ENCODE peak calls at places on chromosome 6, in four cellular contexts. W is HepG2, Z is K562, X is GM12878. P is an unnamed sample.
A peak's percentile ranks its signal among the peaks of the same experiment; 100 is the strongest.

GRCh38 chr6:153312633-153313032 is 181.6 kb upstream of the RGS17 start:
- DNase-seq in W (peak; percentile 31), Z (no peak), X (no peak), P (peak; percentile 39)

GRCh38 chr6:113630738-113631535 is 226.2 kb upstream of the MARCKS start:
- DNase-seq in X (peak; percentile 97), Z (no peak), W (no peak), P (no peak)

GRCh38 chr6:26088344-26088743 is 1.1 kb downstream of the HFE start:
- DNase-seq in X (no peak), W (no peak), Z (no peak), P (no peak)

GRCh38 chr6:116966675-116967576 is 89.9 kb downstream of the RFX6 start:
- DNase-seq in W (no peak), X (no peak), Z (no peak), P (no peak)

GRCh38 chr6:45806172-45806571 is 209.5 kb downstream of the CLIC5 start:
- DNase-seq in Z (no peak), X (no peak), W (no peak), P (no peak)

GRCh38 chr6:15147827-15148226 is 98.0 kb upstream of the JARID2 start:
- DNase-seq in Z (no peak), X (no peak), W (no peak), P (no peak)

GRCh38 chr6:26445934-26446667 is 5.8 kb downstream of the BTN3A3 start:
- DNase-seq in X (peak; percentile 76), W (no peak), Z (no peak), P (no peak)

GRCh38 chr6:26594730-26595632 is 1.8 kb upstream of the ABT1 start:
- DNase-seq in Z (peak; percentile 56), X (no peak), W (peak; percentile 58), P (peak; percentile 82)

GRCh38 chr6:145367149-145367548 is 368.2 kb downstream of the EPM2A start:
- DNase-seq in X (no peak), W (no peak), Z (no peak), P (no peak)

GRCh38 chr6:111468329-111469012 is 14.5 kb downstream of the REV3L start:
- DNase-seq in W (no peak), Z (no peak), X (no peak), P (no peak)

GRCh38 chr6:84777888-84778287 is 13.5 kb upstream of the TBX18 start:
- DNase-seq in W (no peak), X (no peak), Z (no peak), P (no peak)

GRCh38 chr6:137571854-137572253 is 77.7 kb upstream of the OLIG3 start:
- DNase-seq in W (peak; percentile 54), Z (peak; percentile 61), X (no peak), P (peak; percentile 76)

GRCh38 chr6:24910850-24911712 is 24.7 kb downstream of the RIPOR2 start:
- DNase-seq in W (no peak), Z (no peak), X (no peak), P (peak; percentile 83)

GRCh38 chr6:34587325-34587724 is 31.2 kb upstream of the SPDEF start:
- DNase-seq in W (no peak), X (no peak), Z (no peak), P (no peak)

GRCh38 chr6:142975272-142975805 is 30.4 kb upstream of the HIVEP2 start:
- DNase-seq in Z (no peak), X (no peak), W (peak; percentile 31), P (peak; percentile 25)

GRCh38 chr6:34536251-34536958 is 19.7 kb downstream of the SPDEF start:
- DNase-seq in X (no peak), Z (no peak), W (no peak), P (no peak)

GRCh38 chr6:85498596-85499258 is 48.8 kb downstream of the NT5E start:
- DNase-seq in W (peak; percentile 21), Z (no peak), X (no peak), P (no peak)

GRCh38 chr6:170480045-170480714 is 72.9 kb downstream of the PSMB1 start:
- DNase-seq in X (no peak), W (no peak), Z (no peak), P (peak; percentile 56)

GRCh38 chr6:125485757-125486156 is 184.0 kb upstream of the HDDC2 start:
- DNase-seq in W (no peak), X (no peak), Z (no peak), P (no peak)

GRCh38 chr6:100289285-100289684 is 175.4 kb downstream of the SIM1 start:
- DNase-seq in W (peak; percentile 17), X (no peak), Z (no peak), P (no peak)

GRCh38 chr6:129683606-129684322 is 26.2 kb downstream of the ARHGAP18 start:
- DNase-seq in Z (peak; percentile 73), X (peak; percentile 88), W (peak; percentile 96), P (no peak)

GRCh38 chr6:74170118-74170517 is 474.1 kb downstream of the CD109 start:
- DNase-seq in W (no peak), X (no peak), Z (no peak), P (no peak)

GRCh38 chr6:64932486-64932885 is 774.5 kb downstream of the EYS start:
- DNase-seq in W (no peak), Z (no peak), X (no peak), P (no peak)

GRCh38 chr6:159196430-159196829 is 27.2 kb downstream of the FNDC1 start:
- DNase-seq in W (no peak), Z (no peak), X (no peak), P (no peak)

GRCh38 chr6:153727910-153728309 is 311.1 kb upstream of the OPRM1 start:
- DNase-seq in Z (no peak), X (no peak), W (no peak), P (no peak)

GRCh38 chr6:36479256-36479655 is 36.5 kb downstream of the KCTD20 start:
- DNase-seq in X (no peak), Z (no peak), W (no peak), P (no peak)

GRCh38 chr6:27209659-27210269 is 37.7 kb upstream of the PRSS16 start:
- DNase-seq in W (no peak), Z (peak; percentile 26), X (no peak), P (peak; percentile 40)

GRCh38 chr6:65531545-65531944 is 175.5 kb downstream of the EYS start:
- DNase-seq in X (no peak), W (no peak), Z (no peak), P (no peak)

GRCh38 chr6:85402922-85403321 is 47.0 kb upstream of the NT5E start:
- DNase-seq in X (no peak), W (no peak), Z (no peak), P (no peak)

GRCh38 chr6:112665114-112665513 is 318.0 kb downstream of the RFPL4B start:
- DNase-seq in W (no peak), X (no peak), Z (no peak), P (no peak)

GRCh38 chr6:149727793-149728498 is 10.0 kb upstream of the LATS1 start:
- DNase-seq in X (no peak), Z (no peak), W (no peak), P (no peak)

GRCh38 chr6:152948150-152948768 is 34.6 kb downstream of the FBXO5 start:
- DNase-seq in Z (no peak), X (no peak), W (peak; percentile 54), P (peak; percentile 73)

GRCh38 chr6:113684382-113684901 is 172.7 kb upstream of the MARCKS start:
- DNase-seq in W (peak; percentile 24), Z (no peak), X (no peak), P (no peak)

GRCh38 chr6:20246107-20246506 is 33.8 kb upstream of the MBOAT1 start:
- DNase-seq in W (no peak), X (no peak), Z (no peak), P (no peak)

GRCh38 chr6:156980515-156980914 is 203.3 kb downstream of the ARID1B start:
- DNase-seq in W (no peak), X (no peak), Z (no peak), P (no peak)

GRCh38 chr6:116015560-116015959 is 45.1 kb downstream of the FRK start:
- DNase-seq in X (no peak), Z (no peak), W (no peak), P (no peak)

GRCh38 chr6:54191460-54191859 is 80.2 kb downstream of the MLIP start:
- DNase-seq in Z (no peak), X (no peak), W (no peak), P (no peak)

GRCh38 chr6:8047466-8048292 is 16.5 kb downstream of the BLOC1S5 start:
- DNase-seq in W (peak; percentile 12), X (no peak), Z (no peak), P (no peak)

GRCh38 chr6:37763413-37763812 is 56.1 kb upstream of the ZFAND3 start:
- DNase-seq in X (no peak), W (no peak), Z (no peak), P (no peak)
- H3K27me3 ChIP-seq in X (no peaks in the 10 kb centered on the region), W (no peaks in the 10 kb centered on the region), Z (peaks cover 53% of the 10 kb centered on the region), P (peaks cover 100% of the 10 kb centered on the region)

GRCh38 chr6:167702241-167702827 is 124.4 kb upstream of the AFDN start:
- DNase-seq in W (no peak), X (no peak), Z (no peak), P (no peak)
- TF ChIP-seq JUNB in W (no peak), X (no peak), Z (no peak), P (no peak)

DNA sequence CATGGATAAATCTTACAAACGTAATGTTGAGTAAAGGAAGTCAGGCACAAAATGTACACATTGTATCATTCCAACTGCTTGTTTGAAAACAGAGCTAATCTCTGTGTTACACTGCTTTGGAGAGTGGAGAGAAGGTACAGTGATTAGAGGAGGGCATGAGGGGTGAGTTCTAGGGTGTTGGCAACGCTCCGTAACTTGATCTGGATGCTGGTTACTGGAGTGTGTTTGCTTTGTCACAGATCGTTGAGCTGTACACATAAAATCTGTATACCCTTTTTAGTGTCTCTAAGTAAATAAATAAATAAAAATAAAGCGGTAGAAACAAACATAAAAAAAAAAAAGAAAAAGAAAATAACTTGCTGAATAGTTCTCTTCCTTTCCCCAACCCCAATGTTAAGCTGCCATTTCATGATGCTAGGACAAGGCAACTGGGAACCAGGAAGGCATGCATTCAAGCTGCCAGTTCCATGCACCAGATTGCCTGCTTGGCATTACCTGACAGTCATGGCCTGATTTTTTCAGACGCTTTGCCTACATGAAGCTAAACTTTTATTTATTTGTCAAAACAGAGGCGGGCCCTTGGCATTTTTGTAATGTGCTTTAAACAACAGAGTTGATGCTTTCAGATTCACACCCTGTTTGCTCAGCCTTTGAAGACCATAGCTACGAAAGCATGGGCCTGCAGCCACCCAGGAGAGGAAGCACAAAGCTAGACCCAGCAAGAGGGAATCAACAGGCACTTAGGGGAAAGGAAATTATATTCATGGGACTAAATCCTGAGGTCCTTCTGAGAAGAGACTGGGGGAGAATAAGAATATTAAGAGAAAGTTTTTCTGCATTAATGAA is 21.2 kb downstream of the TNFRSF21 start:
- DNase-seq in X (no peak), W (no peak), Z (no peak), P (no peak)
- H3K27me3 ChIP-seq in X (no peaks in the 10 kb centered on the region), W (no peaks in the 10 kb centered on the region), Z (peaks cover 4% of the 10 kb centered on the region), P (no peaks in the 10 kb centered on the region)

DNA sequence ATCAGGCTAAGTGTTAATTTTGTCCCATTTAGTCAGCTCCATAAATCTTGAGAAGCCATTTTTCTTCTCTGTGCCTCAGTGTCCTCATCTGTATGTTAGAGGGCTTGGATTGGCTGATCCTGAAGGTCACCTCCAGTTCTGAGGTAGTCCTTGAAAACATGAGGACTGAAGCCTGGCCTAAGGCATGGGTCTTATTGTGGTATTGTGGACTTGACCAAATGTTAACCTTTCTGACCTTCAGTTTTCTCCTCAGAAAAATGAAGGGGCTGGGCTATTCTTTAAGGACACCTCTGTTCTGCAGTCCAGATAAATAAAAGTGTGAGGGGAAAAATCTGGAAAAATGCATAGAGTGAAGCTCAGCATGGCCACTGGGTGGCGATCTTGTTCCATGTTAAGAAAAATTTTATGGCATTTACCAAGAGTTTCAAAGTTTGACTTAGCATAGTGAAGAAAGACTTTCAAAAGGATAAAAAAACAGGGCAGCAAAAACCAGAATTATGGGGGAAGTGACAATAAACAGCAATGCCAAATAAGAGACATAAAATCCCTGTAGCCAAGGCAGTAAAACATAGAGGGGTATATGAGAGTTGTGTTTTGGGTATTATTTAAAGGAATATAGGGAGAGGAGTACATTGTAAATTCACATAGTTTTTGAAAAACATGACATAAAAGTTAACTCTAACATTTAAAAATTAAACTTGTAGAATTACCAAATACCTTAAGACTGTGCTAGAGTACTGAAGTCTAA is 13.2 kb upstream of the TFB1M start:
- DNase-seq in X (no peak), Z (peak; percentile 49), W (peak; percentile 86), P (peak; percentile 77)
- TF ChIP-seq JUNB in X (no peak), Z (no peak), W (no peak), P (no peak)

P was measured in GM23338.